ENCODE peak calls at places on chromosome 22, in five cellular contexts. One of them, this sample, is unnamed.
A peak's percentile ranks its signal among the peaks of the same experiment; 100 is the strongest.

GRCh38 chr22:37802310-37803194 is 5.2 kb upstream of the GCAT start:
- DNase-seq in stromal cell of bone marrow: no peak
- DNase-seq in right lobe of liver: no peak
- DNase-seq in stimulated activated CD4-positive, alpha-beta T cell treated with anti-CD3 and anti-CD28 coated beads, Interleukin-1b, Interleukin-23, amount 100 ng/mL, for 48 hours: no peak
- DNase-seq in sigmoid colon: peak; percentile 83
- DNase-seq in this sample: peak; percentile 81

GRCh38 chr22:31102441-31103081 is 4.8 kb downstream of the SELENOM start:
- DNase-seq in stromal cell of bone marrow: peak; percentile 94
- DNase-seq in right lobe of liver: no peak
- DNase-seq in stimulated activated CD4-positive, alpha-beta T cell treated with anti-CD3 and anti-CD28 coated beads, Interleukin-1b, Interleukin-23, amount 100 ng/mL, for 48 hours: no peak
- DNase-seq in sigmoid colon: peak; percentile 99
- DNase-seq in this sample: peak; percentile 61

GRCh38 chr22:35727436-35727835 is 9.8 kb downstream of the APOL5 start:
- DNase-seq in stromal cell of bone marrow: no peak
- DNase-seq in right lobe of liver: no peak
- DNase-seq in stimulated activated CD4-positive, alpha-beta T cell treated with anti-CD3 and anti-CD28 coated beads, Interleukin-1b, Interleukin-23, amount 100 ng/mL, for 48 hours: no peak
- DNase-seq in sigmoid colon: no peak
- DNase-seq in this sample: no peak

GRCh38 chr22:37205046-37205445 is 7.2 kb downstream of the SSTR3 start:
- DNase-seq in stromal cell of bone marrow: no peak
- DNase-seq in right lobe of liver: no peak
- DNase-seq in stimulated activated CD4-positive, alpha-beta T cell treated with anti-CD3 and anti-CD28 coated beads, Interleukin-1b, Interleukin-23, amount 100 ng/mL, for 48 hours: peak; percentile 1
- DNase-seq in sigmoid colon: no peak
- DNase-seq in this sample: no peak

GRCh38 chr22:22684605-22685561 is 40.5 kb downstream of the GGTLC2 start:
- DNase-seq in stromal cell of bone marrow: peak; percentile 38
- DNase-seq in right lobe of liver: peak; percentile 61
- DNase-seq in stimulated activated CD4-positive, alpha-beta T cell treated with anti-CD3 and anti-CD28 coated beads, Interleukin-1b, Interleukin-23, amount 100 ng/mL, for 48 hours: no peak
- DNase-seq in sigmoid colon: peak; percentile 43
- DNase-seq in this sample: peak; percentile 53

GRCh38 chr22:44146088-44146861 is 34.5 kb upstream of the PARVG start:
- DNase-seq in stromal cell of bone marrow: no peak
- DNase-seq in right lobe of liver: no peak
- DNase-seq in stimulated activated CD4-positive, alpha-beta T cell treated with anti-CD3 and anti-CD28 coated beads, Interleukin-1b, Interleukin-23, amount 100 ng/mL, for 48 hours: no peak
- DNase-seq in sigmoid colon: no peak
- DNase-seq in this sample: no peak

GRCh38 chr22:20249797-20250354 is 18.2 kb downstream of the RTN4R start:
- DNase-seq in stromal cell of bone marrow: no peak
- DNase-seq in right lobe of liver: peak; percentile 72
- DNase-seq in stimulated activated CD4-positive, alpha-beta T cell treated with anti-CD3 and anti-CD28 coated beads, Interleukin-1b, Interleukin-23, amount 100 ng/mL, for 48 hours: no peak
- DNase-seq in sigmoid colon: peak; percentile 78
- DNase-seq in this sample: no peak

GRCh38 chr22:49574205-49574604 is 253.5 kb downstream of the BRD1 start:
- DNase-seq in stromal cell of bone marrow: no peak
- DNase-seq in right lobe of liver: no peak
- DNase-seq in stimulated activated CD4-positive, alpha-beta T cell treated with anti-CD3 and anti-CD28 coated beads, Interleukin-1b, Interleukin-23, amount 100 ng/mL, for 48 hours: no peak
- DNase-seq in sigmoid colon: no peak
- DNase-seq in this sample: no peak

GRCh38 chr22:45007946-45008852 is 1.6 kb downstream of the PHF21B start:
- DNase-seq in stromal cell of bone marrow: no peak
- DNase-seq in right lobe of liver: no peak
- DNase-seq in stimulated activated CD4-positive, alpha-beta T cell treated with anti-CD3 and anti-CD28 coated beads, Interleukin-1b, Interleukin-23, amount 100 ng/mL, for 48 hours: no peak
- DNase-seq in sigmoid colon: no peak
- DNase-seq in this sample: no peak

GRCh38 chr22:37416389-37416788 is 10.9 kb downstream of the ELFN2 start:
- DNase-seq in stromal cell of bone marrow: no peak
- DNase-seq in right lobe of liver: peak; percentile 36
- DNase-seq in stimulated activated CD4-positive, alpha-beta T cell treated with anti-CD3 and anti-CD28 coated beads, Interleukin-1b, Interleukin-23, amount 100 ng/mL, for 48 hours: no peak
- DNase-seq in sigmoid colon: no peak
- DNase-seq in this sample: no peak

GRCh38 chr22:20400606-20401375 is 6.8 kb downstream of the ZNF74 start:
- DNase-seq in stromal cell of bone marrow: no peak
- DNase-seq in right lobe of liver: peak; percentile 40
- DNase-seq in stimulated activated CD4-positive, alpha-beta T cell treated with anti-CD3 and anti-CD28 coated beads, Interleukin-1b, Interleukin-23, amount 100 ng/mL, for 48 hours: no peak
- DNase-seq in sigmoid colon: no peak
- DNase-seq in this sample: no peak

GRCh38 chr22:44862981-44863860 is 110.8 kb downstream of the ARHGAP8 start:
- DNase-seq in stromal cell of bone marrow: no peak
- DNase-seq in right lobe of liver: no peak
- DNase-seq in stimulated activated CD4-positive, alpha-beta T cell treated with anti-CD3 and anti-CD28 coated beads, Interleukin-1b, Interleukin-23, amount 100 ng/mL, for 48 hours: no peak
- DNase-seq in sigmoid colon: no peak
- DNase-seq in this sample: no peak

GRCh38 chr22:17381237-17381913 is 12.1 kb downstream of the CECR2 start:
- DNase-seq in stromal cell of bone marrow: no peak
- DNase-seq in right lobe of liver: peak; percentile 56
- DNase-seq in stimulated activated CD4-positive, alpha-beta T cell treated with anti-CD3 and anti-CD28 coated beads, Interleukin-1b, Interleukin-23, amount 100 ng/mL, for 48 hours: no peak
- DNase-seq in sigmoid colon: no peak
- DNase-seq in this sample: no peak

GRCh38 chr22:25750569-25751173 is 8.7 kb downstream of the MYO18B start:
- DNase-seq in stromal cell of bone marrow: no peak
- DNase-seq in right lobe of liver: no peak
- DNase-seq in stimulated activated CD4-positive, alpha-beta T cell treated with anti-CD3 and anti-CD28 coated beads, Interleukin-1b, Interleukin-23, amount 100 ng/mL, for 48 hours: no peak
- DNase-seq in sigmoid colon: no peak
- DNase-seq in this sample: no peak

GRCh38 chr22:31923166-31923565 is 21.2 kb upstream of the YWHAH start:
- DNase-seq in stromal cell of bone marrow: no peak
- DNase-seq in right lobe of liver: peak; percentile 55
- DNase-seq in stimulated activated CD4-positive, alpha-beta T cell treated with anti-CD3 and anti-CD28 coated beads, Interleukin-1b, Interleukin-23, amount 100 ng/mL, for 48 hours: no peak
- DNase-seq in sigmoid colon: peak; percentile 75
- DNase-seq in this sample: no peak

GRCh38 chr22:18966748-18967147 is 30.7 kb upstream of the PRODH start:
- DNase-seq in stromal cell of bone marrow: no peak
- DNase-seq in right lobe of liver: peak; percentile 41
- DNase-seq in stimulated activated CD4-positive, alpha-beta T cell treated with anti-CD3 and anti-CD28 coated beads, Interleukin-1b, Interleukin-23, amount 100 ng/mL, for 48 hours: no peak
- DNase-seq in sigmoid colon: peak; percentile 56
- DNase-seq in this sample: no peak

GRCh38 chr22:25492950-25493790 is 71.3 kb upstream of the GRK3 start:
- DNase-seq in stromal cell of bone marrow: no peak
- DNase-seq in right lobe of liver: no peak
- DNase-seq in stimulated activated CD4-positive, alpha-beta T cell treated with anti-CD3 and anti-CD28 coated beads, Interleukin-1b, Interleukin-23, amount 100 ng/mL, for 48 hours: no peak
- DNase-seq in sigmoid colon: no peak
- DNase-seq in this sample: no peak

GRCh38 chr22:37607010-37607911 is 1.4 kb upstream of the GGA1 start:
- DNase-seq in stromal cell of bone marrow: peak; percentile 26
- DNase-seq in right lobe of liver: peak; percentile 92
- DNase-seq in stimulated activated CD4-positive, alpha-beta T cell treated with anti-CD3 and anti-CD28 coated beads, Interleukin-1b, Interleukin-23, amount 100 ng/mL, for 48 hours: peak; percentile 89
- DNase-seq in sigmoid colon: peak; percentile 90
- DNase-seq in this sample: peak; percentile 91

GRCh38 chr22:22111267-22111751 is 128.7 kb upstream of the TOP3B start:
- DNase-seq in stromal cell of bone marrow: peak; percentile 50
- DNase-seq in right lobe of liver: no peak
- DNase-seq in stimulated activated CD4-positive, alpha-beta T cell treated with anti-CD3 and anti-CD28 coated beads, Interleukin-1b, Interleukin-23, amount 100 ng/mL, for 48 hours: peak; percentile 64
- DNase-seq in sigmoid colon: no peak
- DNase-seq in this sample: no peak

GRCh38 chr22:21672107-21672629 is 6.4 kb downstream of the PPIL2 start:
- DNase-seq in stromal cell of bone marrow: no peak
- DNase-seq in right lobe of liver: no peak
- DNase-seq in stimulated activated CD4-positive, alpha-beta T cell treated with anti-CD3 and anti-CD28 coated beads, Interleukin-1b, Interleukin-23, amount 100 ng/mL, for 48 hours: no peak
- DNase-seq in sigmoid colon: no peak
- DNase-seq in this sample: no peak

This sample was measured in left colon.